ENCODE peak calls at places on chromosomes 3 and 15, in six cellular contexts. One of them, this sample, is unnamed.

GRCh38 chr15:67520976-67521769 is at the start of gene C15orf61:
- DNase-seq in posterior cingulate gyrus: peak
- DNase-seq in stimulated activated CD4-positive, alpha-beta T cell treated with anti-CD3 and anti-CD28 coated beads, TNF-alpha, amount 100 ng/mL, for 48 hours: peak
- DNase-seq in breast epithelium: peak
- DNase-seq in progenitor cell of endocrine pancreas: peak
- DNase-seq in NCI-H1105: peak
- DNase-seq in this sample: peak

GRCh38 chr15:90489514-90489913 is 40.2 kb upstream of the CRTC3 start:
- DNase-seq in progenitor cell of endocrine pancreas: no peak
- DNase-seq in stimulated activated CD4-positive, alpha-beta T cell treated with anti-CD3 and anti-CD28 coated beads, TNF-alpha, amount 100 ng/mL, for 48 hours: no peak
- DNase-seq in breast epithelium: no peak
- DNase-seq in NCI-H1105: no peak
- DNase-seq in posterior cingulate gyrus: no peak
- DNase-seq in this sample: no peak

GRCh38 chr3:101127991-101128390 is 134.8 kb upstream of the ABI3BP start:
- DNase-seq in progenitor cell of endocrine pancreas: no peak
- DNase-seq in NCI-H1105: no peak
- DNase-seq in posterior cingulate gyrus: no peak
- DNase-seq in stimulated activated CD4-positive, alpha-beta T cell treated with anti-CD3 and anti-CD28 coated beads, TNF-alpha, amount 100 ng/mL, for 48 hours: no peak
- DNase-seq in breast epithelium: no peak
- DNase-seq in this sample: no peak

GRCh38 chr15:90001683-90002427 is 731 bp downstream of the ZNF710 start:
- DNase-seq in NCI-H1105: peak
- DNase-seq in stimulated activated CD4-positive, alpha-beta T cell treated with anti-CD3 and anti-CD28 coated beads, TNF-alpha, amount 100 ng/mL, for 48 hours: peak
- DNase-seq in posterior cingulate gyrus: peak
- DNase-seq in progenitor cell of endocrine pancreas: peak
- DNase-seq in breast epithelium: peak
- DNase-seq in this sample: peak

GRCh38 chr15:63473999-63474809 is 30.2 kb upstream of the USP3 start:
- DNase-seq in stimulated activated CD4-positive, alpha-beta T cell treated with anti-CD3 and anti-CD28 coated beads, TNF-alpha, amount 100 ng/mL, for 48 hours: no peak
- DNase-seq in breast epithelium: no peak
- DNase-seq in progenitor cell of endocrine pancreas: no peak
- DNase-seq in NCI-H1105: no peak
- DNase-seq in posterior cingulate gyrus: no peak
- DNase-seq in this sample: no peak

GRCh38 chr3:140186421-140186920 is 251.5 kb downstream of the CLSTN2 start:
- DNase-seq in progenitor cell of endocrine pancreas: no peak
- DNase-seq in NCI-H1105: peak
- DNase-seq in stimulated activated CD4-positive, alpha-beta T cell treated with anti-CD3 and anti-CD28 coated beads, TNF-alpha, amount 100 ng/mL, for 48 hours: no peak
- DNase-seq in posterior cingulate gyrus: no peak
- DNase-seq in breast epithelium: no peak
- DNase-seq in this sample: no peak

GRCh38 chr3:118955914-118956556 is 78.6 kb downstream of the IGSF11 start:
- DNase-seq in stimulated activated CD4-positive, alpha-beta T cell treated with anti-CD3 and anti-CD28 coated beads, TNF-alpha, amount 100 ng/mL, for 48 hours: no peak
- DNase-seq in posterior cingulate gyrus: no peak
- DNase-seq in NCI-H1105: no peak
- DNase-seq in progenitor cell of endocrine pancreas: no peak
- DNase-seq in breast epithelium: no peak
- DNase-seq in this sample: no peak

GRCh38 chr3:57029383-57029782 is 31.1 kb upstream of the SPATA12 start:
- DNase-seq in posterior cingulate gyrus: no peak
- DNase-seq in stimulated activated CD4-positive, alpha-beta T cell treated with anti-CD3 and anti-CD28 coated beads, TNF-alpha, amount 100 ng/mL, for 48 hours: no peak
- DNase-seq in NCI-H1105: no peak
- DNase-seq in progenitor cell of endocrine pancreas: no peak
- DNase-seq in breast epithelium: no peak
- DNase-seq in this sample: no peak

GRCh38 chr15:63323798-63324651 is 46.6 kb downstream of the APH1B start:
- DNase-seq in NCI-H1105: no peak
- DNase-seq in progenitor cell of endocrine pancreas: no peak
- DNase-seq in breast epithelium: peak
- DNase-seq in posterior cingulate gyrus: peak
- DNase-seq in stimulated activated CD4-positive, alpha-beta T cell treated with anti-CD3 and anti-CD28 coated beads, TNF-alpha, amount 100 ng/mL, for 48 hours: no peak
- DNase-seq in this sample: no peak

GRCh38 chr3:31629054-31629453 is 96.3 kb downstream of the STT3B start:
- DNase-seq in stimulated activated CD4-positive, alpha-beta T cell treated with anti-CD3 and anti-CD28 coated beads, TNF-alpha, amount 100 ng/mL, for 48 hours: no peak
- DNase-seq in breast epithelium: no peak
- DNase-seq in NCI-H1105: no peak
- DNase-seq in posterior cingulate gyrus: no peak
- DNase-seq in progenitor cell of endocrine pancreas: no peak
- DNase-seq in this sample: no peak

GRCh38 chr3:98528474-98529346 is 3.1 kb upstream of the GPR15 start:
- DNase-seq in progenitor cell of endocrine pancreas: no peak
- DNase-seq in posterior cingulate gyrus: no peak
- DNase-seq in NCI-H1105: no peak
- DNase-seq in breast epithelium: no peak
- DNase-seq in stimulated activated CD4-positive, alpha-beta T cell treated with anti-CD3 and anti-CD28 coated beads, TNF-alpha, amount 100 ng/mL, for 48 hours: no peak
- DNase-seq in this sample: no peak

GRCh38 chr3:13593615-13594014 is 44.7 kb downstream of the FBLN2 start:
- DNase-seq in stimulated activated CD4-positive, alpha-beta T cell treated with anti-CD3 and anti-CD28 coated beads, TNF-alpha, amount 100 ng/mL, for 48 hours: no peak
- DNase-seq in progenitor cell of endocrine pancreas: no peak
- DNase-seq in posterior cingulate gyrus: no peak
- DNase-seq in breast epithelium: no peak
- DNase-seq in NCI-H1105: no peak
- DNase-seq in this sample: no peak

GRCh38 chr3:191329654-191330308 is 545 bp downstream of the UTS2B start:
- DNase-seq in progenitor cell of endocrine pancreas: peak
- DNase-seq in NCI-H1105: peak
- DNase-seq in stimulated activated CD4-positive, alpha-beta T cell treated with anti-CD3 and anti-CD28 coated beads, TNF-alpha, amount 100 ng/mL, for 48 hours: peak
- DNase-seq in breast epithelium: peak
- DNase-seq in posterior cingulate gyrus: peak
- DNase-seq in this sample: no peak

GRCh38 chr3:98799479-98799878 is 36.3 kb downstream of the ST3GAL6 start:
- DNase-seq in progenitor cell of endocrine pancreas: no peak
- DNase-seq in stimulated activated CD4-positive, alpha-beta T cell treated with anti-CD3 and anti-CD28 coated beads, TNF-alpha, amount 100 ng/mL, for 48 hours: no peak
- DNase-seq in posterior cingulate gyrus: no peak
- DNase-seq in breast epithelium: no peak
- DNase-seq in NCI-H1105: no peak
- DNase-seq in this sample: no peak

GRCh38 chr3:129019266-129019665 is 18.2 kb downstream of the EFCC1 start:
- DNase-seq in posterior cingulate gyrus: no peak
- DNase-seq in NCI-H1105: no peak
- DNase-seq in progenitor cell of endocrine pancreas: no peak
- DNase-seq in breast epithelium: no peak
- DNase-seq in stimulated activated CD4-positive, alpha-beta T cell treated with anti-CD3 and anti-CD28 coated beads, TNF-alpha, amount 100 ng/mL, for 48 hours: no peak
- DNase-seq in this sample: no peak

GRCh38 chr3:100709840-100710235 is 544 bp downstream of the TFG start:
- DNase-seq in posterior cingulate gyrus: no peak
- DNase-seq in progenitor cell of endocrine pancreas: peak
- DNase-seq in NCI-H1105: peak
- DNase-seq in stimulated activated CD4-positive, alpha-beta T cell treated with anti-CD3 and anti-CD28 coated beads, TNF-alpha, amount 100 ng/mL, for 48 hours: no peak
- DNase-seq in breast epithelium: no peak
- DNase-seq in this sample: no peak

GRCh38 chr3:196624907-196625306 is 14.6 kb upstream of the NRROS start:
- DNase-seq in stimulated activated CD4-positive, alpha-beta T cell treated with anti-CD3 and anti-CD28 coated beads, TNF-alpha, amount 100 ng/mL, for 48 hours: no peak
- DNase-seq in NCI-H1105: no peak
- DNase-seq in progenitor cell of endocrine pancreas: no peak
- DNase-seq in posterior cingulate gyrus: no peak
- DNase-seq in breast epithelium: no peak
- DNase-seq in this sample: no peak

GRCh38 chr3:113747719-113748046 is 848 bp downstream of the ATP6V1A start:
- DNase-seq in breast epithelium: no peak
- DNase-seq in NCI-H1105: no peak
- DNase-seq in posterior cingulate gyrus: no peak
- DNase-seq in stimulated activated CD4-positive, alpha-beta T cell treated with anti-CD3 and anti-CD28 coated beads, TNF-alpha, amount 100 ng/mL, for 48 hours: peak
- DNase-seq in progenitor cell of endocrine pancreas: no peak
- DNase-seq in this sample: no peak

GRCh38 chr15:62404194-62404985 is 239.3 kb upstream of the C2CD4B start:
- DNase-seq in progenitor cell of endocrine pancreas: no peak
- DNase-seq in NCI-H1105: no peak
- DNase-seq in posterior cingulate gyrus: no peak
- DNase-seq in breast epithelium: no peak
- DNase-seq in stimulated activated CD4-positive, alpha-beta T cell treated with anti-CD3 and anti-CD28 coated beads, TNF-alpha, amount 100 ng/mL, for 48 hours: no peak
- DNase-seq in this sample: peak

GRCh38 chr3:171950373-171950772 is 89.0 kb upstream of the FNDC3B start:
- DNase-seq in stimulated activated CD4-positive, alpha-beta T cell treated with anti-CD3 and anti-CD28 coated beads, TNF-alpha, amount 100 ng/mL, for 48 hours: no peak
- DNase-seq in posterior cingulate gyrus: no peak
- DNase-seq in NCI-H1105: no peak
- DNase-seq in progenitor cell of endocrine pancreas: no peak
- DNase-seq in breast epithelium: no peak
- DNase-seq in this sample: no peak

GRCh38 chr3:4819761-4820160 is 159.5 kb upstream of the BHLHE40 start:
- DNase-seq in progenitor cell of endocrine pancreas: no peak
- DNase-seq in NCI-H1105: no peak
- DNase-seq in stimulated activated CD4-positive, alpha-beta T cell treated with anti-CD3 and anti-CD28 coated beads, TNF-alpha, amount 100 ng/mL, for 48 hours: no peak
- DNase-seq in posterior cingulate gyrus: no peak
- DNase-seq in breast epithelium: no peak
- DNase-seq in this sample: no peak

GRCh38 chr15:20295238-20295811 is 246.3 kb downstream of the GOLGA6L6 start:
- DNase-seq in NCI-H1105: no peak
- DNase-seq in breast epithelium: peak
- DNase-seq in posterior cingulate gyrus: no peak
- DNase-seq in stimulated activated CD4-positive, alpha-beta T cell treated with anti-CD3 and anti-CD28 coated beads, TNF-alpha, amount 100 ng/mL, for 48 hours: no peak
- DNase-seq in progenitor cell of endocrine pancreas: peak
- DNase-seq in this sample: no peak

GRCh38 chr3:63763156-63763555 is 55.9 kb upstream of the C3orf49 start:
- DNase-seq in progenitor cell of endocrine pancreas: no peak
- DNase-seq in NCI-H1105: no peak
- DNase-seq in posterior cingulate gyrus: no peak
- DNase-seq in breast epithelium: no peak
- DNase-seq in stimulated activated CD4-positive, alpha-beta T cell treated with anti-CD3 and anti-CD28 coated beads, TNF-alpha, amount 100 ng/mL, for 48 hours: no peak
- DNase-seq in this sample: no peak

GRCh38 chr3:45775571-45776290 is 20.6 kb downstream of the SLC6A20 start:
- DNase-seq in posterior cingulate gyrus: no peak
- DNase-seq in progenitor cell of endocrine pancreas: no peak
- DNase-seq in NCI-H1105: no peak
- DNase-seq in breast epithelium: no peak
- DNase-seq in stimulated activated CD4-positive, alpha-beta T cell treated with anti-CD3 and anti-CD28 coated beads, TNF-alpha, amount 100 ng/mL, for 48 hours: no peak
- DNase-seq in this sample: no peak

GRCh38 chr15:67690936-67691335 is 134.4 kb upstream of the SKOR1 start:
- DNase-seq in stimulated activated CD4-positive, alpha-beta T cell treated with anti-CD3 and anti-CD28 coated beads, TNF-alpha, amount 100 ng/mL, for 48 hours: no peak
- DNase-seq in breast epithelium: no peak
- DNase-seq in NCI-H1105: no peak
- DNase-seq in progenitor cell of endocrine pancreas: no peak
- DNase-seq in posterior cingulate gyrus: no peak
- DNase-seq in this sample: no peak

GRCh38 chr3:87076951-87077350 is 86.0 kb upstream of the VGLL3 start:
- DNase-seq in stimulated activated CD4-positive, alpha-beta T cell treated with anti-CD3 and anti-CD28 coated beads, TNF-alpha, amount 100 ng/mL, for 48 hours: no peak
- DNase-seq in NCI-H1105: no peak
- DNase-seq in posterior cingulate gyrus: no peak
- DNase-seq in progenitor cell of endocrine pancreas: no peak
- DNase-seq in breast epithelium: no peak
- DNase-seq in this sample: no peak

GRCh38 chr3:111967651-111968274 is 11.1 kb upstream of the ABHD10 start:
- DNase-seq in stimulated activated CD4-positive, alpha-beta T cell treated with anti-CD3 and anti-CD28 coated beads, TNF-alpha, amount 100 ng/mL, for 48 hours: peak
- DNase-seq in posterior cingulate gyrus: peak
- DNase-seq in breast epithelium: peak
- DNase-seq in NCI-H1105: peak
- DNase-seq in progenitor cell of endocrine pancreas: peak
- DNase-seq in this sample: no peak

GRCh38 chr3:71173421-71173975 is 410.0 kb downstream of the FOXP1 start:
- DNase-seq in progenitor cell of endocrine pancreas: no peak
- DNase-seq in breast epithelium: no peak
- DNase-seq in stimulated activated CD4-positive, alpha-beta T cell treated with anti-CD3 and anti-CD28 coated beads, TNF-alpha, amount 100 ng/mL, for 48 hours: no peak
- DNase-seq in posterior cingulate gyrus: no peak
- DNase-seq in NCI-H1105: no peak
- DNase-seq in this sample: no peak

GRCh38 chr15:25863067-25863967 is at the start of gene ATP10A:
- DNase-seq in stimulated activated CD4-positive, alpha-beta T cell treated with anti-CD3 and anti-CD28 coated beads, TNF-alpha, amount 100 ng/mL, for 48 hours: no peak
- DNase-seq in progenitor cell of endocrine pancreas: peak
- DNase-seq in NCI-H1105: no peak
- DNase-seq in breast epithelium: no peak
- DNase-seq in posterior cingulate gyrus: no peak
- DNase-seq in this sample: no peak

This sample was measured in D721Med.